ENCODE peak calls at places on chromosomes 6 and 20, in four cellular contexts. M, F, D and I are unnamed samples. For H3K27me3, the result is how much of the 10 kb centered on the place peaks cover.

GRCh38 chr6:136927313-136927712 is 5.2 kb downstream of the SLC35D3 start:
- DNase-seq in F (no peak), D (peak), M (no peak), I (no peak)

GRCh38 chr6:151310852-151311767 is 71.3 kb downstream of the AKAP12 start:
- DNase-seq in D (peak), F (no peak), M (no peak), I (no peak)

GRCh38 chr6:137116807-137117206 is 56.6 kb downstream of the IL22RA2 start:
- DNase-seq in F (no peak), M (no peak), D (no peak), I (no peak)

GRCh38 chr6:143999406-143999805 is 8.7 kb downstream of the PLAGL1 start:
- DNase-seq in M (no peak), D (no peak), F (no peak), I (no peak)

GRCh38 chr20:37920679-37921322 is 17.9 kb downstream of the VSTM2L start:
- DNase-seq in M (no peak), D (no peak), F (no peak), I (no peak)

GRCh38 chr20:12591949-12592470 is 416.8 kb upstream of the SPTLC3 start:
- DNase-seq in D (no peak), M (no peak), F (no peak), I (no peak)

GRCh38 chr6:98586163-98586562 is 248.2 kb upstream of the POU3F2 start:
- DNase-seq in D (no peak), F (no peak), M (no peak), I (no peak)

GRCh38 chr6:113627480-113627879 is 229.7 kb upstream of the MARCKS start:
- DNase-seq in M (no peak), F (no peak), D (no peak), I (no peak)

GRCh38 chr6:164825386-164825785 is 484.0 kb downstream of the C6orf118 start:
- DNase-seq in D (no peak), M (no peak), F (no peak), I (no peak)

GRCh38 chr20:62297449-62298227 is 5.2 kb upstream of the ADRM1 start:
- DNase-seq in M (peak), D (no peak), F (no peak), I (peak)

GRCh38 chr20:12022121-12022520 is 104.4 kb downstream of the BTBD3 start:
- DNase-seq in M (no peak), D (no peak), F (no peak), I (no peak)

GRCh38 chr6:99507648-99508047 is 7.6 kb downstream of the USP45 start:
- DNase-seq in D (no peak), M (no peak), F (no peak), I (no peak)

GRCh38 chr6:24329451-24329850 is 28.4 kb downstream of the DCDC2 start:
- DNase-seq in F (no peak), M (no peak), D (no peak), I (no peak)

GRCh38 chr6:138977646-138978167 is 10.3 kb downstream of the REPS1 start:
- DNase-seq in D (no peak), F (no peak), M (no peak), I (no peak)

GRCh38 chr6:53066059-53066406 is 829 bp downstream of the FBXO9 start:
- DNase-seq in F (peak), M (peak), D (peak), I (peak)

GRCh38 chr6:69593706-69594105 is 203.1 kb downstream of the LMBRD1 start:
- DNase-seq in D (no peak), F (no peak), M (no peak), I (no peak)

GRCh38 chr6:112912351-112913101 is 565.4 kb downstream of the RFPL4B start:
- DNase-seq in D (no peak), F (no peak), M (no peak), I (no peak)

GRCh38 chr6:7106752-7107577 is 796 bp upstream of the RREB1 start:
- DNase-seq in F (peak), M (peak), D (peak), I (peak)

GRCh38 chr6:21587182-21587924 is 6.2 kb upstream of the SOX4 start:
- DNase-seq in F (peak), D (no peak), M (peak), I (peak)

GRCh38 chr6:52420668-52421358 is 671 bp downstream of the EFHC1 start:
- DNase-seq in F (peak), M (peak), D (peak), I (no peak)

GRCh38 chr6:722608-723007 is 29.7 kb upstream of the EXOC2 start:
- DNase-seq in M (no peak), F (no peak), D (no peak), I (no peak)

GRCh38 chr6:134041093-134041492 is 11.3 kb downstream of the SLC2A12 start:
- DNase-seq in F (no peak), D (peak), M (no peak), I (no peak)

GRCh38 chr6:5729813-5730212 is 276.9 kb downstream of the NRN1 start:
- DNase-seq in D (no peak), M (no peak), F (no peak), I (no peak)

GRCh38 chr6:14031516-14031915 is 86.1 kb upstream of the CD83 start:
- DNase-seq in M (no peak), D (no peak), F (no peak), I (no peak)

GRCh38 chr6:166005401-166005845 is 162.2 kb downstream of the TBXT start:
- DNase-seq in M (no peak), D (no peak), F (no peak), I (peak)

GRCh38 chr20:61414455-61414991 is 162.5 kb downstream of the CDH4 start:
- DNase-seq in F (no peak), D (no peak), M (no peak), I (no peak)

GRCh38 chr6:28583463-28583862 is 57.8 kb downstream of the GPX5 start:
- DNase-seq in D (no peak), F (no peak), M (no peak), I (no peak)

GRCh38 chr6:47603995-47604394 is 94.4 kb upstream of the ADGRF4 start:
- DNase-seq in D (no peak), F (no peak), M (peak), I (no peak)

GRCh38 chr20:10653593-10654288 is 20.1 kb downstream of the JAG1 start:
- DNase-seq in F (no peak), D (no peak), M (no peak), I (peak)

GRCh38 chr20:19012671-19013070 is 199.1 kb downstream of the SCP2D1 start:
- DNase-seq in D (no peak), M (no peak), F (no peak), I (no peak)

GRCh38 chr20:49961413-49961812 is 21.4 kb upstream of the SNAI1 start:
- DNase-seq in M (no peak), D (no peak), F (no peak), I (no peak)

GRCh38 chr20:3563113-3563512 is 92.3 kb downstream of the ATRN start:
- DNase-seq in D (no peak), M (no peak), F (no peak), I (no peak)

GRCh38 chr6:158381214-158381613 is 68.9 kb downstream of the TULP4 start:
- DNase-seq in M (no peak), F (no peak), D (no peak), I (no peak)

GRCh38 chr6:26124550-26125014 is 37.4 kb downstream of the HFE start:
- DNase-seq in M (no peak), F (no peak), D (no peak), I (no peak)

GRCh38 chr6:169838291-169839028 is 87.0 kb downstream of the ERMARD start:
- DNase-seq in M (no peak), F (no peak), D (no peak), I (no peak)

GRCh38 chr6:158938811-158939254 is 61.2 kb downstream of the RSPH3 start:
- DNase-seq in D (peak), F (peak), M (peak), I (no peak)

GRCh38 chr20:63624486-63624885 is 2.4 kb downstream of the GMEB2 start:
- DNase-seq in F (no peak), M (no peak), D (peak), I (no peak)

GRCh38 chr20:32325706-32326506 is 32.2 kb upstream of the ASXL1 start:
- DNase-seq in M (peak), F (peak), D (peak), I (no peak)

GRCh38 chr6:33297406-33297955 is 1.3 kb downstream of the RGL2 start:
- DNase-seq in D (peak), M (peak), F (peak), I (peak)

GRCh38 chr20:51930775-51931174 is 128.5 kb upstream of the SALL4 start:
- DNase-seq in M (no peak), D (peak), F (no peak), I (no peak)

DNA sequence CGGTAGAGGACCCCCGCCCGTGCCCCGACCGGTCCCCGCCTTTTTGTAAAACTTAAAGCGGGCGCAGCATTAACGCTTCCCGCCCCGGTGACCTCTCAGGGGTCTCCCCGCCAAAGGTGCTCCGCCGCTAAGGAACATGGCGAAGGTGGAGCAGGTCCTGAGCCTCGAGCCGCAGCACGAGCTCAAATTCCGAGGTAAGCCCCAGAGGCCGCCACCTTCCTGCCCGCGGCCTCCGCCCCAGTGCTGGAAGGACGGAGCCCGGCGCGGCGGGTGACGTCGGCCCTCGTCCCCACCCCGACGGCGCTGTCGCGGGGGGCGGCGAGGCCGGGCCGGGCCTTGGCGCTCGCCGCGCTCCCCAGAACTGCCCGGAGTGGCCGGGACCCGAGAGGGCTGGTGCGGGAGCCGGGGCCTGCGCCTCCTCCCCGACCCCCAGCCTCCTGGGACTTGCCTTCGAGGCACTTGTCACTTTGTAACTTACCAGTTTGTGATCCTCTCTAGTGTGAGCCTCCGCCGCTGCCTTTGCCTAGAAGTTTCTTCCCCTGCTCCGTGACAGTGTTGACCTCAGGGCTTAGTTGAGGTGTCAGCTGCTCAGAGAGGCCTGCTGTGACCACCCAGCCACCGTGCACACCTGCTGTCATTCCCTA is 417 bp downstream of the VAPB start:
- DNase-seq in D (peak), M (no peak), F (no peak), I (no peak)
- TF ChIP-seq POLR2A in D (peak), M (no peak), F (no peak), I (no peak)

GRCh38 chr20:24994470-24995368 is 2.2 kb upstream of the APMAP start:
- DNase-seq in M (peak), F (peak), D (peak), I (peak)

GRCh38 chr20:24996449-24997195 is 4.1 kb upstream of the APMAP start:
- DNase-seq in F (no peak), D (no peak), M (no peak), I (no peak)

GRCh38 chr20:24994186-24994465 is 1.6 kb upstream of the APMAP start:
- DNase-seq in D (no peak), M (no peak), F (no peak), I (no peak)

GRCh38 chr20:24998121-24998520 is 5.6 kb upstream of the APMAP start:
- DNase-seq in F (no peak), M (no peak), D (no peak), I (peak)

GRCh38 chr20:24995741-24996448 is 3.3 kb upstream of the APMAP start:
- DNase-seq in D (no peak), F (no peak), M (no peak), I (no peak)
- H3K27me3 ChIP-seq in D (under half), F (under half), M (under half), I (under half)

DNA sequence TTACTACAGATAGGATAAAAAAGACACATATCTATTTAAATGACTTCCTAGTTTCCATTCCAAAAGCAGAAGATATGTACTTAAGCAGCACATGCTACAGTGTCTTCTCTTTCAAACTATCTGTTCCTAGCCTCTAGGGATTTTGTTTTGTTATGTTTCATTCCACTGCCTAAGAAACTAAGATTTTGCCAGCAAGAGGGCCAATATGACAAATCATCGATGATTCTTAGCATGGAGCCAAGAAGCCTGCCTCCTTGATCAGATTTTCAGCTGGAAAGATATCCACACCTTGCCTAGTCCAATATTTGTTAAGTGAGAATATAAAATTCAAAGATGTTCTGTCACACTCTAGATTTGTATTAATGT is 7.0 kb downstream of the SNX5 start:
- DNase-seq in M (no peak), D (no peak), F (no peak), I (no peak)
- H3K4me3 ChIP-seq in M (no peak), D (no peak), F (no peak), I (no peak)

GRCh38 chr20:33731693-33732165 is at the start of gene ZNF341:
- DNase-seq in D (peak), F (peak), M (peak), I (peak)

GRCh38 chr20:33729101-33729500 is 2.7 kb upstream of the ZNF341 start:
- DNase-seq in M (no peak), D (no peak), F (no peak), I (no peak)

GRCh38 chr20:33733654-33734576 is 2.1 kb downstream of the ZNF341 start:
- DNase-seq in M (no peak), F (peak), D (no peak), I (peak)

GRCh38 chr20:33730946-33731692 is 677 bp upstream of the ZNF341 start:
- DNase-seq in F (no peak), M (no peak), D (no peak), I (no peak)

GRCh38 chr20:33732166-33732970 is 572 bp downstream of the ZNF341 start:
- DNase-seq in M (peak), F (peak), D (peak), I (peak)
- TF ChIP-seq POLR2A in M (peak), F (peak), D (peak), I (no peak)

GRCh38 chr6:30450548-30450907 is 38.8 kb upstream of the HLA-E start:
- DNase-seq in M (no peak), D (no peak), F (no peak), I (no peak)

GRCh38 chr6:30443657-30444450 is 45.5 kb upstream of the HLA-E start:
- DNase-seq in M (no peak), F (no peak), D (no peak), I (no peak)

GRCh38 chr6:30447237-30447636 is 42.1 kb upstream of the HLA-E start:
- DNase-seq in F (no peak), M (no peak), D (peak), I (no peak)

GRCh38 chr6:30444451-30444742 is 44.9 kb upstream of the HLA-E start:
- DNase-seq in M (no peak), D (no peak), F (no peak), I (no peak)

DNA sequence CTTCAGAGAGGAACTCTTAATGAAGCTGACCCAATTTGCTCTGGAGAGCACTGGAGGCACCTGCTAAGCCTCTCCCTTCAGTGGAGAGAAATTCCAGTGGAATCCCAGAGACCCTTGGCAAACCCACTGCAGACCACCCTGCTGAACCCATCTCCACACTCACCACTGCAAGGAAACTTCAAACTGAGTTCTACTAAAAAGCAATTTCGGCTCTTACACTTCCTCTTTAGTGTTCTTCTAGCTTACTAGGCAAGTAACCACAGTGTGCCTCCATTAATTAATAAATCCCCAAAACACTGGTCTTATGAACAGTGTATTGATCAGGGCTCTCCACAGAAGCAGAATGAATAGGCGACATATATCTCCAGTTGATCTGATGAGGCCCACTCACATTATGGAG is 43.0 kb upstream of the HLA-E start:
- DNase-seq in D (no peak), M (no peak), F (no peak), I (no peak)
- H3K27me3 ChIP-seq in D (half or more), M (under half), F (under half), I (half or more)

DNA sequence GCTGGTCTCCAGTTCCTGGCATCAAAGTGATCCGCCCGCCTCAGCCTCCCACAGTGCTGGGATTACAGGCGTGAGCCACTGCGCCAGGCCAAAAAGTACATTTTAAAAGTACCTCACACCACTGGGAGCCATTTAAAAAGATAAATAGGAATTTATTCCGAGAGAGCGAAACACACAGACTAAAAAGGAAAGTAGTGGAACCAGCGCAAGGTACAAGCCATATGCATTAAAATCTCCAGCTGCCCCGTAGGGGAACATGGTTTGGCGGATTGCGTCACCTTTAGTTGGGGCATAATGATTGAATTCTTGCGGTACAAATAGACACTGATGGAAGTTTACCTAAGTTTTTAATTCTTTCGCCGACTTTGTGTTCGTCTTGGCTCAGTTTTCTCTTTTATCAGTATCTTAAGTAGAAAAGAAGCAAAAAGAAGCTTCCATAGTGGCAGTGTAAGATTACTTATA is 1.3 kb downstream of the RAD21L1 start:
- DNase-seq in F (no peak), D (no peak), M (no peak), I (no peak)
- H3K4me3 ChIP-seq in F (peak), D (peak), M (no peak), I (peak)